ENCODE peak calls at places on chromosomes 7 and 10, in five cellular contexts. One of them, this sample, is unnamed.

GRCh38 chr7:16753932-16754571 is 497 bp downstream of the TSPAN13 start:
- DNase-seq in endothelial cell: peak; percentile 63
- DNase-seq in sciatic nerve: peak; percentile 62
- DNase-seq in HS-27A: no peak
- DNase-seq in iris pigment epithelial cell: peak; percentile 34
- DNase-seq in this sample: no peak

GRCh38 chr10:101588879-101589278 is 758 bp downstream of the DPCD start:
- DNase-seq in endothelial cell: no peak
- DNase-seq in sciatic nerve: no peak
- DNase-seq in HS-27A: no peak
- DNase-seq in iris pigment epithelial cell: peak; percentile 73
- DNase-seq in this sample: no peak

GRCh38 chr7:106064836-106065559 is 47.1 kb downstream of the SYPL1 start:
- DNase-seq in endothelial cell: no peak
- DNase-seq in HS-27A: peak; percentile 69
- DNase-seq in iris pigment epithelial cell: peak; percentile 76
- DNase-seq in sciatic nerve: peak; percentile 85
- DNase-seq in this sample: no peak

GRCh38 chr10:98460837-98461499 is 14.2 kb upstream of the HPS1 start:
- DNase-seq in HS-27A: peak; percentile 73
- DNase-seq in sciatic nerve: no peak
- DNase-seq in endothelial cell: no peak
- DNase-seq in iris pigment epithelial cell: peak; percentile 95
- DNase-seq in this sample: no peak

GRCh38 chr7:132575987-132576722 is at the start of gene PLXNA4:
- DNase-seq in endothelial cell: no peak
- DNase-seq in HS-27A: no peak
- DNase-seq in sciatic nerve: no peak
- DNase-seq in iris pigment epithelial cell: no peak
- DNase-seq in this sample: no peak

GRCh38 chr10:43845121-43845520 is 196.4 kb upstream of the ZNF32 start:
- DNase-seq in sciatic nerve: peak; percentile 59
- DNase-seq in HS-27A: no peak
- DNase-seq in iris pigment epithelial cell: no peak
- DNase-seq in endothelial cell: no peak
- DNase-seq in this sample: no peak

GRCh38 chr7:156816943-156817572 is 75.9 kb downstream of the LMBR1 start:
- DNase-seq in endothelial cell: no peak
- DNase-seq in sciatic nerve: no peak
- DNase-seq in iris pigment epithelial cell: peak; percentile 17
- DNase-seq in HS-27A: no peak
- DNase-seq in this sample: no peak

GRCh38 chr7:151074817-151075661 is 5.6 kb downstream of the FASTK start:
- DNase-seq in sciatic nerve: no peak
- DNase-seq in endothelial cell: no peak
- DNase-seq in HS-27A: no peak
- DNase-seq in iris pigment epithelial cell: no peak
- DNase-seq in this sample: no peak

GRCh38 chr7:18144171-18144570 is 116.5 kb upstream of the PRPS1L1 start:
- DNase-seq in endothelial cell: no peak
- DNase-seq in HS-27A: no peak
- DNase-seq in sciatic nerve: no peak
- DNase-seq in iris pigment epithelial cell: no peak
- DNase-seq in this sample: no peak

This sample was measured in GM19239.